ENCODE peak calls at places on chromosomes 12 and 14, in four cellular contexts. S, Z, X and N are unnamed samples.

GRCh38 chr14:104972301-104973211 is 5.6 kb downstream of the AHNAK2 start:
- DNase-seq in S (no peak), Z (peak; percentile 74), X (peak; percentile 86), N (no peak)

GRCh38 chr14:101066826-101067508 is 163.4 kb upstream of the RTL1 start:
- DNase-seq in Z (no peak), X (no peak), S (no peak), N (no peak)

GRCh38 chr12:104290320-104290719 is 13.2 kb upstream of the EID3 start:
- DNase-seq in X (no peak), S (no peak), Z (no peak), N (no peak)

GRCh38 chr14:58919262-58919661 is 269.2 kb upstream of the DAAM1 start:
- DNase-seq in Z (peak; percentile 48), X (no peak), S (no peak), N (no peak)

GRCh38 chr12:123398177-123398916 is 14.4 kb downstream of the KMT5A start:
- DNase-seq in S (no peak), Z (peak; percentile 92), X (no peak), N (no peak)

GRCh38 chr14:52987514-52987913 is 36.7 kb upstream of the FERMT2 start:
- DNase-seq in X (no peak), Z (no peak), S (no peak), N (no peak)

GRCh38 chr12:11724888-11725310 is 75.4 kb downstream of the ETV6 start:
- DNase-seq in Z (peak; percentile 53), X (no peak), S (no peak), N (no peak)

GRCh38 chr12:3119192-3119744 is 42.1 kb downstream of the TSPAN9 start:
- DNase-seq in X (no peak), Z (no peak), S (no peak), N (no peak)

GRCh38 chr12:47881041-47881440 is 23.8 kb downstream of the VDR start:
- DNase-seq in Z (peak; percentile 25), S (no peak), X (no peak), N (no peak)

GRCh38 chr14:35682802-35683201 is 126.3 kb downstream of the RALGAPA1 start:
- DNase-seq in X (no peak), Z (no peak), S (no peak), N (no peak)

GRCh38 chr12:70664463-70664862 is 27.2 kb upstream of the PTPRB start:
- DNase-seq in Z (no peak), X (no peak), S (no peak), N (no peak)

GRCh38 chr12:17470460-17470859 is 619.5 kb downstream of the RERGL start:
- DNase-seq in X (no peak), S (no peak), Z (no peak), N (no peak)

GRCh38 chr12:131831021-131831571 is 2.9 kb downstream of the MMP17 start:
- DNase-seq in Z (peak; percentile 13), X (no peak), S (no peak), N (no peak)

GRCh38 chr12:21827135-21827534 is 52.6 kb upstream of the KCNJ8 start:
- DNase-seq in S (no peak), Z (no peak), X (no peak), N (no peak)

GRCh38 chr12:90211017-90211416 is 502.4 kb upstream of the ATP2B1 start:
- DNase-seq in X (peak; percentile 84), S (no peak), Z (peak; percentile 57), N (no peak)

GRCh38 chr12:13339091-13339490 is 142.6 kb downstream of the EMP1 start:
- DNase-seq in S (no peak), X (no peak), Z (no peak), N (no peak)

GRCh38 chr12:27498761-27499160 is 25.2 kb upstream of the PPFIBP1 start:
- DNase-seq in S (no peak), Z (peak; percentile 51), X (no peak), N (no peak)
- TF ChIP-seq CTCF in S (no peak), Z (no peak), X (no peak), N (no peak)

GRCh38 chr14:25381498-25381897 is 331.6 kb upstream of the STXBP6 start:
- DNase-seq in Z (peak; percentile 48), S (no peak), X (no peak), N (no peak)
- TF ChIP-seq CTCF in Z (peak; percentile 44), S (peak; percentile 65), X (no peak), N (peak; percentile 54)

DNA sequence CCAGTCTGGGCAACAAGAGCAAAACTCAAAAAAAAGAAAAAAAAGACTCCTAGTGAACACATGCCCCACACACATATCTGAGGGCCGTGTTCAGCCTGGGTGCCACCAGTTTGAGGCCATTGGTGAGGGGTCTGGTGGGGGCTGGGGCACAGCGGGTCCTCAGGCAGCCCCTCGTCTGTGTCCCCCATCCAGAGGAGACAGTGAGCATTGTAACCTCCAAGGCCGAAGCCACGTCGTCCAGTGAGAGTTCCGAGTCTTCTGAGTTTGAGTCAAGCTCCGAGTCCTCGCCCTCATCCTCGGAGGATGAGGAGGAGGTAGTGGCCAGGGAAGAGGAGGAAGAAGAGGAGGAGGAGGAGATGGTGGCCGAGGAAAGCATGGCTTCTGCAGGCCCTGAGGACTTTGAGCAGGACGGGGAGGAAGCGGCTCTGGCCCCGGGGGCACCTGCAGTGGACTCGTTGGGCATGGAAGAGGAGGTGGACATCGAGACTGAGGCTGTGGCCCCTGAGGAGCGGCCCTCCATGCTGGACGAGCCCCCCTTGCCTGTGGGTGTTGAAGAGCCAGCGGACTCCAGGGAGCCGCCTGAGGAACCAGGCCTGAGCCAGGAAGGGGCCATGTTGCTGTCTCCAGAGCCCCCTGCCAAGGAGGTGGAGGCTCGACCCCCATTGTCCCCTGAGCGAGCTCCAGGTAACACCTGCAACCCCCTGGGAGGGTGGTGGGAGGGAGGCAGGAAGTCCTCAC is 15.6 kb downstream of the SETD1B start:
- DNase-seq in Z (no peak), S (no peak), X (no peak), N (no peak)
- TF ChIP-seq CTCF in Z (no peak), S (no peak), X (no peak), N (no peak)

GRCh38 chr12:6053541-6053940 is 70.9 kb downstream of the VWF start:
- DNase-seq in X (no peak), S (no peak), Z (no peak), N (no peak)

GRCh38 chr12:6059221-6059620 is 65.2 kb downstream of the VWF start:
- DNase-seq in S (no peak), X (no peak), Z (no peak), N (no peak)

GRCh38 chr12:6058481-6059161 is 65.8 kb downstream of the VWF start:
- DNase-seq in Z (no peak), S (no peak), X (no peak), N (no peak)

GRCh38 chr12:6057693-6058092 is 66.8 kb downstream of the VWF start:
- DNase-seq in Z (no peak), S (peak; percentile 75), X (no peak), N (peak; percentile 58)

DNA sequence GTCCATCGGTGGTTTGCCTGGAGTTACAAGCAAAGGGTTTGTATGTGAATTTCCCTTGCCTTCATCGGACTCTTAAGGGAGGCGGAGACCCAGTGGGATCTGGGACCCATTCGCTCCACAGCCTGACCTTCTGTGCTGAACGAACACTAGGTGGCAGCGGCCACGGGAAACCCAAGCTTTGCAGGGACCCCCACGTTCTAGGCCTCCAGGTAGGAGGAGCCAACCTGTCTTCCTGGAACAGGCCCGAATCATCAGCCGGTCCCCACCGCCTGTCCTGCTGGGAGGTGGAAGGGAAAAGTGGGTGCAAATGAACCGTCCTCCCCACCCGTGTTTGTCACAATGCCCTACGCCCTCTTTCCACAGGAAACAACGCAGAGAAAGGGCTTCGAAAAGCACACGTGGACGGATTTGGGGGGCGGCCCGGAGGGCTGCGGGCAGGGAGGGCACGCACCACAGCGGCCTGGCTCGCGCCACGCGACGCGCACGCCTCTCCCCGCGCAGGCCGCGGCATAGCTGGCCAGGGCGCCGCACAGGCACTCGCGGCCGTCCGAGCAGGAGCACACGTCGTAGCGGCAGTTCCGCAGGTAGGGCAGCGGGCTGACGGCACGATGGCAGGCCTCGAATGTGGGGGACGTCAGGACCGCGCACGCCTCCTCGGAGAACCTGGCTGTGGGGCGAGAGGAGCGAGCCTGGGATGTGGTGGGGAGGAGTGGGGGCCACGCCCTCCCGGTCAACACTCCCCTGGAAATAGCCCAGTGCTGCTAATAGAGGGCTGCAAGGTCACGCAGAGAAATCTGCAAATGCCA is 67.9 kb downstream of the VWF start:
- DNase-seq in X (no peak), Z (no peak), S (peak; percentile 52), N (peak; percentile 20)
- TF ChIP-seq CTCF in X (no peak), Z (peak; percentile 28), S (no peak), N (peak; percentile 61)

GRCh38 chr14:95265106-95266094 is 54.3 kb downstream of the CLMN start:
- DNase-seq in S (no peak), X (peak; percentile 91), Z (peak; percentile 99), N (no peak)
- TF ChIP-seq CTCF in S (no peak), X (no peak), Z (no peak), N (no peak)

GRCh38 chr12:15014708-15015107 is 41.9 kb downstream of the PDE6H start:
- DNase-seq in X (no peak), S (no peak), Z (no peak), N (no peak)

GRCh38 chr12:15015121-15015520 is 42.3 kb downstream of the PDE6H start:
- DNase-seq in X (no peak), Z (no peak), S (no peak), N (no peak)

GRCh38 chr12:15013634-15014169 is 40.9 kb downstream of the PDE6H start:
- DNase-seq in Z (no peak), S (no peak), X (no peak), N (no peak)

GRCh38 chr12:15011162-15011561 is 38.3 kb downstream of the PDE6H start:
- DNase-seq in X (no peak), S (no peak), Z (peak; percentile 12), N (no peak)
- TF ChIP-seq CTCF in X (no peak), S (no peak), Z (peak; percentile 28), N (peak; percentile 52)

DNA sequence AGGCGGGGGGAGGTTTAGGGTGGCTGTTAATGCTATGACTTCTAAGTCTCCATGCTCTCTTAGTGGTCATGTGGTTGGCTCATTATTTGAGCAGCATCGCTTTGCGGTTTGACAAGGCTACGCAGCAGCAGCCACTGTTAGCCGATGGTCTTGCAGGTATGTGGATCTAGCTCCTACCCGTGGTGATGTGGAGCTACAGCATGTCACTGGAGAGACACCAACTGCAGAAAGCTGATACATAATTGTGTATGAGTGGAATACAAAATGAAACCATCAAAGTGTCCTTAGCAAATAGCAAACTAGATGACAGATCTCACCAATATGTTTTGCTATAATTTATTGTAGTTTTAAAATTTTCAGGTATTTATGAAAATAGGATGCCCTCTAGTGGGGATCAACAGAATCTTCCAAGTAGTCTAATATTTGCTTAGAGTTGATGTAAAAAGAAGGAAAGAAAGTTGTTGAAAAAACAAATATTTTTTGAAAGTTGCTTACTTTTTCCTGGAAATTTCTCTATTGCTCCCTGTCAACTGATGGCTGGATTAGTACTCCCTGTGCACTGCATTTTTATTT is 94.9 kb downstream of the NAV3 start:
- DNase-seq in X (peak; percentile 66), Z (peak; percentile 96), S (peak; percentile 67), N (peak; percentile 54)
- TF ChIP-seq CTCF in X (peak; percentile 98), Z (peak; percentile 100), S (peak; percentile 99), N (peak; percentile 99)

GRCh38 chr14:68084256-68084655 is 264.7 kb downstream of the RAD51B start:
- DNase-seq in Z (peak; percentile 40), S (no peak), X (no peak), N (no peak)
- TF ChIP-seq CTCF in Z (peak; percentile 31), S (no peak), X (no peak), N (peak; percentile 34)